ENCODE peak calls at places on chromosomes 7 and 10, in six cellular contexts. F is astrocyte of the cerebellum; L is stimulated activated CD8-positive, alpha-beta memory T cell treated with anti-CD3 and anti-CD28 coated beads, Interleukin-15, amount 100 ng/mL, for 24 hours; U is retina; S is stimulated activated naive CD8-positive, alpha-beta T cell treated with anti-CD3 and anti-CD28 coated beads, Interleukin-15, Interleukin-2, amounts not matched to agents 100 U/mL and 50 U/mL, for 24 hours; X is Calu3. D is an unnamed sample.

GRCh38 chr7:36565792-36566356 is 158.4 kb downstream of the AOAH start:
- DNase-seq in F (no peak), L (no peak), U (no peak), S (no peak), X (no peak), D (no peak)

GRCh38 chr10:124168991-124169826 is 75.8 kb upstream of the CHST15 start:
- DNase-seq in F (no peak), L (no peak), U (no peak), S (no peak), X (no peak), D (no peak)

GRCh38 chr7:41708621-41709358 is 5.9 kb upstream of the INHBA start:
- DNase-seq in F (no peak), L (no peak), U (no peak), S (no peak), X (no peak), D (no peak)

GRCh38 chr10:533186-533585 is 156.3 kb downstream of the DIP2C start:
- DNase-seq in F (no peak), L (no peak), U (no peak), S (no peak), X (no peak), D (no peak)

GRCh38 chr10:25704622-25705021 is 229.4 kb upstream of the MYO3A start:
- DNase-seq in F (no peak), L (no peak), U (no peak), S (no peak), X (no peak), D (no peak)

GRCh38 chr7:94129443-94130140 is 125.4 kb upstream of the BET1 start:
- DNase-seq in F (peak; percentile 20), L (no peak), U (no peak), S (no peak), X (no peak), D (peak; percentile 76)

GRCh38 chr7:27108390-27109127 is 6.1 kb upstream of the HOXA2 start:
- DNase-seq in F (no peak), L (no peak), U (no peak), S (no peak), X (no peak), D (no peak)

GRCh38 chr10:131099028-131099427 is 212.5 kb downstream of the TCERG1L start:
- DNase-seq in F (no peak), L (no peak), U (no peak), S (no peak), X (no peak), D (no peak)

GRCh38 chr7:101059620-101059942 is 25.7 kb upstream of the TRIM56 start:
- DNase-seq in F (no peak), L (no peak), U (no peak), S (no peak), X (no peak), D (no peak)

GRCh38 chr7:102326156-102326914 is 29.9 kb downstream of the SPDYE6 start:
- DNase-seq in F (no peak), L (no peak), U (no peak), S (no peak), X (no peak), D (no peak)

GRCh38 chr10:23338155-23338828 is 6.3 kb downstream of the C10orf67 start:
- DNase-seq in F (no peak), L (no peak), U (no peak), S (no peak), X (peak; percentile 69), D (no peak)

GRCh38 chr7:154546946-154547587 is 455.9 kb downstream of the PAXIP1 start:
- DNase-seq in F (no peak), L (no peak), U (peak; percentile 23), S (no peak), X (no peak), D (no peak)

GRCh38 chr7:100397336-100398081 is 24.2 kb downstream of the PILRA start:
- DNase-seq in F (no peak), L (no peak), U (no peak), S (no peak), X (no peak), D (no peak)

GRCh38 chr10:59894114-59894513 is 12.2 kb downstream of the CCDC6 start:
- DNase-seq in F (peak; percentile 83), L (no peak), U (no peak), S (no peak), X (peak; percentile 71), D (no peak)

GRCh38 chr7:133016629-133017028 is 65.3 kb downstream of the CHCHD3 start:
- DNase-seq in F (no peak), L (no peak), U (no peak), S (no peak), X (no peak), D (no peak)

D was measured in brain pericyte.